ENCODE peak calls at places on chromosomes 3 and 15, in six cellular contexts. One of them, this sample, is unnamed.

GRCh38 chr3:123169492-123169929 is 32.2 kb upstream of the SEC22A start:
- DNase-seq in WTC11: no peak
- DNase-seq in stimulated activated CD4-positive, alpha-beta T cell treated with anti-CD3 and anti-CD28 coated beads, Interleukin-2, amount 100 ng/mL, for 24 hours: no peak
- DNase-seq in left cardiac atrium: no peak
- DNase-seq in CD4-positive, alpha-beta T cell: no peak
- DNase-seq in AG04450: no peak
- DNase-seq in this sample: no peak

GRCh38 chr3:115325539-115325938 is 178.5 kb upstream of the ZBTB20 start:
- DNase-seq in CD4-positive, alpha-beta T cell: no peak
- DNase-seq in WTC11: peak
- DNase-seq in left cardiac atrium: peak
- DNase-seq in stimulated activated CD4-positive, alpha-beta T cell treated with anti-CD3 and anti-CD28 coated beads, Interleukin-2, amount 100 ng/mL, for 24 hours: no peak
- DNase-seq in AG04450: peak
- DNase-seq in this sample: no peak

GRCh38 chr3:146640955-146641867 is 36.1 kb upstream of the PLSCR5 start:
- DNase-seq in CD4-positive, alpha-beta T cell: no peak
- DNase-seq in AG04450: peak
- DNase-seq in left cardiac atrium: no peak
- DNase-seq in stimulated activated CD4-positive, alpha-beta T cell treated with anti-CD3 and anti-CD28 coated beads, Interleukin-2, amount 100 ng/mL, for 24 hours: no peak
- DNase-seq in WTC11: no peak
- DNase-seq in this sample: no peak

GRCh38 chr3:64861684-64862083 is 173.9 kb upstream of the ADAMTS9 start:
- DNase-seq in CD4-positive, alpha-beta T cell: no peak
- DNase-seq in stimulated activated CD4-positive, alpha-beta T cell treated with anti-CD3 and anti-CD28 coated beads, Interleukin-2, amount 100 ng/mL, for 24 hours: no peak
- DNase-seq in AG04450: no peak
- DNase-seq in left cardiac atrium: no peak
- DNase-seq in WTC11: no peak
- DNase-seq in this sample: no peak

GRCh38 chr15:95284933-95285401 is 1045.5 kb upstream of the NR2F2 start:
- DNase-seq in stimulated activated CD4-positive, alpha-beta T cell treated with anti-CD3 and anti-CD28 coated beads, Interleukin-2, amount 100 ng/mL, for 24 hours: no peak
- DNase-seq in WTC11: no peak
- DNase-seq in CD4-positive, alpha-beta T cell: no peak
- DNase-seq in left cardiac atrium: no peak
- DNase-seq in AG04450: no peak
- DNase-seq in this sample: no peak

GRCh38 chr15:43410572-43411214 is 39.8 kb downstream of the TUBGCP4 start:
- DNase-seq in AG04450: no peak
- DNase-seq in CD4-positive, alpha-beta T cell: no peak
- DNase-seq in stimulated activated CD4-positive, alpha-beta T cell treated with anti-CD3 and anti-CD28 coated beads, Interleukin-2, amount 100 ng/mL, for 24 hours: no peak
- DNase-seq in WTC11: no peak
- DNase-seq in left cardiac atrium: no peak
- DNase-seq in this sample: no peak

GRCh38 chr3:126147932-126148683 is 32.3 kb downstream of the ALDH1L1 start:
- DNase-seq in left cardiac atrium: no peak
- DNase-seq in stimulated activated CD4-positive, alpha-beta T cell treated with anti-CD3 and anti-CD28 coated beads, Interleukin-2, amount 100 ng/mL, for 24 hours: no peak
- DNase-seq in WTC11: peak
- DNase-seq in AG04450: no peak
- DNase-seq in CD4-positive, alpha-beta T cell: no peak
- DNase-seq in this sample: no peak

GRCh38 chr3:39433642-39434041 is 27.1 kb downstream of the RPSA start:
- DNase-seq in left cardiac atrium: no peak
- DNase-seq in WTC11: no peak
- DNase-seq in CD4-positive, alpha-beta T cell: no peak
- DNase-seq in AG04450: peak
- DNase-seq in stimulated activated CD4-positive, alpha-beta T cell treated with anti-CD3 and anti-CD28 coated beads, Interleukin-2, amount 100 ng/mL, for 24 hours: no peak
- DNase-seq in this sample: no peak

GRCh38 chr3:96466441-96466840 is 348.0 kb upstream of the EPHA6 start:
- DNase-seq in left cardiac atrium: no peak
- DNase-seq in AG04450: no peak
- DNase-seq in CD4-positive, alpha-beta T cell: no peak
- DNase-seq in stimulated activated CD4-positive, alpha-beta T cell treated with anti-CD3 and anti-CD28 coated beads, Interleukin-2, amount 100 ng/mL, for 24 hours: no peak
- DNase-seq in WTC11: no peak
- DNase-seq in this sample: no peak

GRCh38 chr3:14676881-14677280 is 1.9 kb downstream of the C3orf20 start:
- DNase-seq in left cardiac atrium: no peak
- DNase-seq in stimulated activated CD4-positive, alpha-beta T cell treated with anti-CD3 and anti-CD28 coated beads, Interleukin-2, amount 100 ng/mL, for 24 hours: no peak
- DNase-seq in WTC11: no peak
- DNase-seq in CD4-positive, alpha-beta T cell: no peak
- DNase-seq in AG04450: no peak
- DNase-seq in this sample: no peak

GRCh38 chr3:161069441-161070251 is 35.5 kb downstream of the B3GALNT1 start:
- DNase-seq in CD4-positive, alpha-beta T cell: no peak
- DNase-seq in stimulated activated CD4-positive, alpha-beta T cell treated with anti-CD3 and anti-CD28 coated beads, Interleukin-2, amount 100 ng/mL, for 24 hours: no peak
- DNase-seq in AG04450: peak
- DNase-seq in WTC11: no peak
- DNase-seq in left cardiac atrium: no peak
- DNase-seq in this sample: no peak

This sample was measured in D721Med.